ENCODE peak calls at places on chromosomes 13 and 19, in seven cellular contexts. U, Q, P, H, O, J and V are unnamed samples.

GRCh38 chr13:76836311-76836710 is 49.9 kb downstream of the KCTD12 start:
- DNase-seq in P (no peak), O (peak; percentile 76), J (no peak), H (no peak), Q (no peak), U (no peak), V (no peak)

GRCh38 chr13:96994849-96995243 is 570 bp upstream of the OXGR1 start:
- DNase-seq in J (no peak), O (no peak), H (no peak), U (no peak), P (no peak), Q (no peak), V (no peak)

GRCh38 chr13:42239644-42240043 is 32.3 kb upstream of the AKAP11 start:
- DNase-seq in U (no peak), Q (no peak), O (no peak), H (no peak), J (no peak), P (no peak), V (no peak)

GRCh38 chr19:34145741-34146202 is 26.5 kb upstream of the LSM14A start:
- DNase-seq in H (no peak), Q (no peak), O (peak; percentile 61), U (no peak), P (no peak), J (no peak), V (peak; percentile 26)

GRCh38 chr19:43439183-43440063 is 24.7 kb downstream of the TEX101 start:
- DNase-seq in U (no peak), O (peak; percentile 35), Q (no peak), P (no peak), H (no peak), J (no peak), V (peak; percentile 74)

GRCh38 chr19:14916848-14917247 is 24.4 kb upstream of the OR7C2 start:
- DNase-seq in P (no peak), O (no peak), Q (no peak), J (no peak), U (no peak), H (no peak), V (no peak)

GRCh38 chr19:48102870-48103751 is 7.5 kb downstream of the PLA2G4C start:
- DNase-seq in U (no peak), P (no peak), J (no peak), O (peak; percentile 35), Q (no peak), H (no peak), V (no peak)

GRCh38 chr13:28273919-28274318 is 135.6 kb downstream of the PAN3 start:
- DNase-seq in Q (no peak), P (no peak), J (no peak), O (no peak), H (no peak), U (no peak), V (no peak)

GRCh38 chr13:109243311-109243951 is 543.0 kb downstream of the IRS2 start:
- DNase-seq in P (no peak), H (peak; percentile 65), U (no peak), O (peak; percentile 83), J (no peak), Q (peak; percentile 71), V (peak; percentile 81)

GRCh38 chr19:7540761-7541480 is 5.4 kb downstream of the PNPLA6 start:
- DNase-seq in Q (no peak), O (no peak), H (no peak), P (no peak), U (peak; percentile 78), J (peak; percentile 73), V (no peak)

GRCh38 chr13:59746291-59746962 is 417.3 kb downstream of the DIAPH3 start:
- DNase-seq in Q (peak; percentile 23), H (peak; percentile 1), P (no peak), O (peak; percentile 18), J (no peak), U (no peak), V (no peak)

GRCh38 chr13:100349594-100349993 is 239.0 kb downstream of the GGACT start:
- DNase-seq in O (no peak), Q (no peak), P (no peak), U (no peak), J (no peak), H (no peak), V (no peak)

GRCh38 chr19:44032001-44032610 is 6.9 kb downstream of the ZNF222 start:
- DNase-seq in P (no peak), O (peak; percentile 6), U (no peak), H (no peak), Q (no peak), J (no peak), V (no peak)

GRCh38 chr13:111410232-111411021 is 90.0 kb downstream of the TEX29 start:
- DNase-seq in U (no peak), J (no peak), Q (no peak), P (no peak), H (no peak), O (no peak), V (no peak)

GRCh38 chr13:65744761-65745160 is 1485.4 kb downstream of the PCDH9 start:
- DNase-seq in U (no peak), O (peak; percentile 95), Q (peak; percentile 26), H (peak; percentile 26), P (no peak), J (no peak), V (peak; percentile 14)

DNA sequence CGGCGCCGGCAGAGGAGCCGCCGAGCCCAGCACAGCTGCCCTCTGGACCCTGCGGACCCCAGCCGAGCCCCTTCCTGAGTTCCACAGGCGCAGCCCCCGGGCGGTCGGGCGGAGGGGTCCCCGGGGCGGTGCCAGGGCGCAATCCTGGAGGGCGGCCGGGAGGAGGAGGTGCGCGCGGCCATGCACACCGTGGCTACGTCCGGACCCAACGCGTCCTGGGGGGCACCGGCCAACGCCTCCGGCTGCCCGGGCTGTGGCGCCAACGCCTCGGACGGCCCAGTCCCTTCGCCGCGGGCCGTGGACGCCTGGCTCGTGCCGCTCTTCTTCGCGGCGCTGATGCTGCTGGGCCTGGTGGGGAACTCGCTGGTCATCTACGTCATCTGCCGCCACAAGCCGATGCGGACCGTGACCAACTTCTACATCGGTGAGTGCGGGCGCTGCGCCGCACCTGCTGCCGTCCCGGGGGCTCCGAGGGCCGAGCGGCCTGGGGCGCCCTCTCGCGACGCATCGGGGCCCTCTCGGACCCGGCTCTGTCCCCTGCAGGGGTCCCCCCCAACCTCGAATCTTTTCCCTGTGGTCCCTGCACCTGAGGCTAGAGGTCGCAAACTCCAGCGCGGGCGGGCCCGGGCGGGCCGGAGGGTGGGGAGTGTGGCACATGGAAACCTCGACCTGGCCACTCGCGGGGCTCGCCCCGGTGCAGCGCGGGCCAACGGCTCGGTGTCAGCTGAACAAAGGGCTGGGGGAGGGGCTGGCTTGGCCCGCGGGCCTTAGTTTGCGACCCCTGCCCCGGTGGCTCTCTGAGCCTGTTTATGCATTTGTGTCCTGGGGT is at the start of gene KISS1R:
- DNase-seq in O (no peak), H (no peak), Q (no peak), P (peak; percentile 74), U (peak; percentile 77), J (peak; percentile 58), V (no peak)
- H3K4me3 ChIP-seq in O (no peak within 1 kb of the TSS), H (peak within 1 kb of the TSS; percentile 17), Q (no peak within 1 kb of the TSS), P (no peak within 1 kb of the TSS), U (peak within 1 kb of the TSS; percentile 35), J (no peak within 1 kb of the TSS), V (peak within 1 kb of the TSS; percentile 3)

DNA sequence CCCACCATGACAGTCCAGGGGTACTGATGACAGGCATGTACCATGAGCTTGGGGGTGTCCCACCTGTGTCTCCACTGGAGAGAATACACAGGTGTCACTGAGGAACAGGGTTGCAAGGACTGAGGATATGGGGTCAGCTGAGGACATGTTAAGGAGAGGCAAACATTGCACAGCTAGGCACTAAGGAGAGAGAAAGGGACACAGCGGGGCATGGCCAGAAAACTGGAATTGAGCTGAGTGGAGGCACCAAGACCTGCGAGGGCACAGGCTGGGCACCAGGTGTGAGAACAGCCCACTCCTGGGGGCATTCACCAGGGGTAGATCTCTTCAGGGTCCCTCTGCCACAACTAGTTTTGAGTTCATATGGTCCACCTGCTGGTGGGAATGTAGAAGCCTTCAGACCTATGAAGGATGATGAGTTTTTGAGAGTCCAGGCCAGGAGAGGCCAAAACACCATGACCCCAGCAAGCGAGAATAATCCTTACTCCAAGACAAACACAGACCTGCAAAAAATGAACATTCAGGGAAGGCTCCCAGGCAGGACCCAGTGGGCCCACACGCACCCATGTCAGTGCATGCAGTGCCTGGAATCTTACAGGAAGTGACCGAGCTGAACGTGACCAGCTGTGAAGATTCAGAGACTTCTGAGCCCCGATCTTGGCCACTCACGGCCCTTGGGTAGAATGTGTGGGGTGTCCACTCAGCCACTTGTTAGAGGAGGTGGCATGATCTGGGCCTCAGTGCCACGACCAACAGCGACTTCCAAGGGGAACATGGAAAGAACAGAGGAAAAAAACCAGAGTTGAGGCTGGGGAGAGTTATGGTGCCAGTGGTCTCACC is 1.4 kb upstream of the ZNF584 start:
- DNase-seq in P (no peak), Q (no peak), U (no peak), J (no peak), O (no peak), H (no peak), V (no peak)
- TF ChIP-seq CTCF in P (no peak), Q (no peak), U (peak; percentile 14), J (peak; percentile 27), O (peak; percentile 38), H (peak; percentile 48), V (peak; percentile 35)

GRCh38 chr13:54162069-54162468 is 1133.5 kb downstream of the OLFM4 start:
- DNase-seq in Q (no peak), U (no peak), O (no peak), J (no peak), P (no peak), H (no peak), V (no peak)
- H3K4me3 ChIP-seq in Q (no peak overlapping the region), U (no peak overlapping the region), O (no peak overlapping the region), J (no peak overlapping the region), P (no peak overlapping the region), H (no peak overlapping the region), V (no peak overlapping the region)

DNA sequence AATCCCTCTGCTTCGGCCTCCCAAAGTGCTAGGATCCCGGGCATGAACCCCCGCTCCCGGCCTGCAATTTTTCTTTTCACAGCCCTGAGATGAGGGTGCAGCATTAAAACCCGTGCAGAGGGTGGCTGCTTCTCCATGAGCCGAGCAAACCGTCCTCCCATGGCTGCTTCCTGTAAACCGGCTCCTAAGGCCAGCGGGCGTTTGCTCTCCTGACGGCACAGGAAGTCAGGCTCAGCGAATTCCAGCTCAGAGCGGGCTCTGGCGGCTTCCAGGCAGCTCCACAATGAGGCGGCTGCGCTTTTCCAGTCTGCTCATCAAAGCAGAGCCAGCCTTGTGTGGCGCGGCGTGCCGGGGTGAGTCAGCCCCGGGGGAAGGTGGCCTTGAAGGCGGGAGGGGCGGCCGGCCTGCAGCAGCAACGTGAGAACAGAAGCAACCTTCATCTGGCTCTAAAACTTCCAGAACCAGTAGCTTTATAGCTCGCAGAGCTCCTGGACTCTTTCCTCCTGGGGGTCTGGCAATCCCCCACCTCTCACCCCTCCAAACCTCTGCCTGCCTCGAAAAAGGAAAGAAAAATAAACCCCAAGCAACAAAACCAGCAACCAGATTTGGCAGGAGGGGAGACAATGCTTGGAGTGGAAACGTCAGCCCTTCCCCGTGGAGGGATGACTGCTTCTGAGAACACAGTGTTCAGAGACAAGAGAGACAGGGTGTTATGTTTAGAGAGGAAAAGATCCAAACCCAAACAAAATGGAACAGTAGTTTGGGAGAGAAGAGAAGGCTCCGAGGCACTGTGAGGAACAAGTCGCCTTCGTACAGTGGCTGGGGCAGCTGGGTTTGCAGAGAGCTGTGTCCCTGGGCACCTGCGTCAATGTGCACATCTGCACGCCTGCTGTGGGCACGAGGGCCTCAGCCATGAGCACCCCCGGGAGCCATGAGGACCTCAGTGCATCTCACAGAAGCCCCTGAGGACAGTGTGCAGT is 67.8 kb downstream of the GADD45B start:
- DNase-seq in O (peak; percentile 98), Q (peak; percentile 93), U (peak; percentile 93), H (peak; percentile 93), P (peak; percentile 92), J (peak; percentile 95), V (peak; percentile 90)
- TF ChIP-seq CTCF in O (peak; percentile 44), Q (peak; percentile 57), U (peak; percentile 32), H (peak; percentile 38), P (no peak), J (peak; percentile 56), V (peak; percentile 22)

GRCh38 chr19:18294467-18294864 is 13.0 kb upstream of the JUND start:
- DNase-seq in Q (no peak), O (no peak), J (peak; percentile 91), P (peak; percentile 92), H (no peak), U (no peak), V (no peak)
- H3K4me3 ChIP-seq in Q (no peak overlapping the region), O (no peak overlapping the region), J (no peak overlapping the region), P (no peak overlapping the region), H (no peak overlapping the region), U (no peak overlapping the region), V (no peak overlapping the region)